ENCODE peak calls at places on chromosome 11, in ten cellular contexts. P is sigmoid colon, U is spleen, Y is stomach, S is K562, O is IMR-90, F is HepG2, Q is tibial nerve, B is A549, H is adrenal gland. I is an unnamed sample. For H3K4me1, the result is how much of the 10 kb centered on the place peaks cover.

GRCh38 chr11:10405858-10406592 is 49.0 kb upstream of the AMPD3 start:
- DNase-seq in P (peak), U (no peak), S (peak), B (peak), O (peak), H (peak), Y (peak), Q (no peak), F (peak), I (peak)

GRCh38 chr11:117839936-117840813 is 15.6 kb upstream of the FXYD2 start:
- DNase-seq in F (no peak), H (peak), S (no peak), U (no peak), P (peak), Q (no peak), B (no peak), Y (peak), O (no peak), I (no peak)

GRCh38 chr11:132539590-132540368 is 992.5 kb downstream of the OPCML start:
- DNase-seq in H (no peak), B (no peak), P (no peak), U (no peak), S (no peak), O (no peak), Q (no peak), F (no peak), Y (no peak), I (no peak)

GRCh38 chr11:34565417-34566208 is 52.0 kb upstream of the ELF5 start:
- DNase-seq in Q (no peak), Y (no peak), F (peak), B (peak), P (no peak), S (peak), H (no peak), U (no peak), O (no peak), I (peak)

GRCh38 chr11:105923814-105924213 is 98.2 kb downstream of the MSANTD4 start:
- DNase-seq in P (no peak), S (no peak), U (no peak), O (peak), B (no peak), H (no peak), F (no peak), Q (no peak), Y (no peak), I (peak)

GRCh38 chr11:64438986-64439771 is 80.2 kb downstream of the RPS6KA4 start:
- DNase-seq in H (no peak), F (no peak), P (no peak), S (no peak), Q (no peak), U (peak), B (no peak), Y (no peak), O (no peak), I (no peak)

GRCh38 chr11:125069008-125069407 is 5.9 kb downstream of the SLC37A2 start:
- DNase-seq in B (no peak), O (peak), Y (no peak), S (peak), H (no peak), Q (no peak), P (no peak), F (no peak), U (no peak), I (no peak)

GRCh38 chr11:104772806-104773241 is 125.4 kb downstream of the CASP12 start:
- DNase-seq in B (peak), H (no peak), O (peak), Y (no peak), U (no peak), Q (no peak), F (no peak), S (no peak), P (no peak), I (peak)

GRCh38 chr11:125423247-125423849 is 72.7 kb downstream of the FEZ1 start:
- DNase-seq in O (no peak), H (no peak), Y (no peak), B (no peak), S (peak), U (peak), F (peak), P (no peak), Q (no peak), I (no peak)

GRCh38 chr11:110711776-110712642 is at the start of gene ARHGAP20:
- DNase-seq in F (peak), B (peak), O (peak), H (peak), U (peak), Q (peak), S (peak), P (peak), Y (peak), I (peak)

GRCh38 chr11:48096588-48097525 is 116.5 kb downstream of the PTPRJ start:
- DNase-seq in O (peak), H (peak), U (no peak), Q (no peak), Y (no peak), S (no peak), B (no peak), P (no peak), F (peak), I (no peak)

GRCh38 chr11:48093795-48094642 is 113.7 kb downstream of the PTPRJ start:
- DNase-seq in S (no peak), H (peak), P (no peak), F (peak), Y (no peak), B (no peak), U (no peak), O (peak), Q (no peak), I (no peak)

GRCh38 chr11:48094643-48095339 is 114.4 kb downstream of the PTPRJ start:
- DNase-seq in Y (no peak), P (no peak), B (no peak), U (no peak), H (no peak), O (no peak), S (no peak), Q (no peak), F (no peak), I (no peak)

GRCh38 chr11:48098024-48098423 is 117.7 kb downstream of the PTPRJ start:
- DNase-seq in B (no peak), H (peak), P (no peak), S (no peak), O (no peak), Q (no peak), Y (no peak), F (no peak), U (no peak), I (no peak)

DNA sequence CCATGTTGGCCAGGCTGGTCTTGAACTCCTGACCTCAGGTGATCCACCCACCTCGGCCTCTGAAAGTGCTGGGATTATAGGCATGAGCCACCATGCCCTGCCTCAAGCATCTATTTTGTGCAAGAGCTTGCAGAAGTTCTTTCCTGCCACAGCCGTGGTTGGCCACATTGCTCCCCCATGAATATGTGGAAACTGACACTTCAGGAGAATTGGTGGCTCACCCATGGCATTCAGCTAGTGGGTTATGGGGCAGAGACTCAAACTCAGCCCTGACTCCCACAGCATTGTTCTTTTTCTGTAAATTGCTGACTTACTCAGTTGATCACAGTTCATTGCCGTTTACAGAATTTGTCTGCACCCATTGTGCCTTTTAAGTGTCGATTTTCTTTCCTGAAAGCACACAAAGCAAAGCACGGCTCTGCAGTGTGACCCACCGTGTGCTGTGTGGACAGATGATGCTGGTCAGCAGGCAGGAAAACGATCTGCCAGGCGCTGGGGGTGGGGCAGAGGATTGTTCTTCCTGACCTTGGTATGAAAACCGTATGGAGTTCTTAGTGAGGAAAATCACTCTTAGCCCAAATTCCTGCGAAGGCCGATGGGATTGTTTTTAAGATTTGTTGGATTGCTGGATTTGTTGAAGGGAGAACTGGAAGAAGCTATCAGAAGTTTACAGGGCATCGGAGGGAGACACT is 115.6 kb downstream of the PTPRJ start:
- DNase-seq in P (no peak), H (peak), Q (no peak), Y (no peak), O (no peak), F (no peak), S (no peak), U (no peak), B (no peak), I (no peak)
- H3K4me1 ChIP-seq in P (under half), H (under half), Q (under half), Y (half or more), O (under half), F (half or more), S (under half), U (half or more), B (half or more), I (under half)

DNA sequence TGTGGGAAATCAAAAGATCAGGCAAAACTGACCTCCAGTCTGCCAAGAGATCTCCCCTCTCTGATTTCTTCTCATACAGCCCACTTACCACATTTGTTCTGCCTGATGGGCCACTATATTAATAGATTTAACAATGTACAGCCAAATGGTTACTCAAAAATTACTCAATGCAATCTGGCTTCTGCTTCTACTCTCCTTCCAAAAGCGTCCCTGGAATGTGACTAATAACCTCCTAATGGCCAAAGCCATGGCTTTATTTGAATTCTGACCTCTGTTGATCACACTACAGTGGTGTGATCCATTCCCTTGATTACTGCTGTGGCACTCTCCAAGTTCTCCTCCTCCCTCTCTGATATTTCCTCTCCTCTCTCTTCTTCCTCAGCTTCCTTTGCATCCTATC is 86.2 kb downstream of the MPPED2 start:
- DNase-seq in S (no peak), Y (no peak), Q (no peak), P (no peak), F (no peak), O (no peak), U (no peak), B (no peak), H (no peak), I (no peak)
- TF ChIP-seq POLR2A in S (no peak), Y (no peak), Q (no peak), P (no peak), F (no peak), O (no peak), U (no peak), B (no peak), H (no peak), I (no peak)

GRCh38 chr11:23789200-23789853 is 707.5 kb upstream of the LUZP2 start:
- DNase-seq in Y (peak), B (no peak), Q (no peak), P (no peak), O (no peak), S (no peak), H (no peak), U (no peak), F (no peak), I (no peak)
- H3K4me1 ChIP-seq in Y (under half), B (under half), Q (under half), P (under half), O (under half), S (under half), H (under half), U (under half), F (under half), I (under half)

GRCh38 chr11:45374632-45375031 is 88.5 kb upstream of the SYT13 start:
- DNase-seq in Q (no peak), P (no peak), U (no peak), F (no peak), H (no peak), B (no peak), Y (no peak), O (no peak), S (no peak), I (peak)
- TF ChIP-seq POLR2A in Q (no peak), P (no peak), U (no peak), F (no peak), H (no peak), B (no peak), Y (no peak), O (no peak), S (no peak), I (no peak)

GRCh38 chr11:134223836-134224709 is at the start of the genes NCAPD3 and VPS26B:
- DNase-seq in F (peak), U (peak), B (peak), P (peak), Q (peak), Y (peak), H (peak), S (peak), O (peak), I (peak)

GRCh38 chr11:134228625-134229024 is 4.2 kb downstream of the VPS26B start:
- DNase-seq in F (no peak), Y (no peak), H (no peak), P (no peak), B (no peak), S (no peak), Q (no peak), U (no peak), O (no peak), I (no peak)

GRCh38 chr11:134223066-134223465 is 701 bp downstream of the NCAPD3 start:
- DNase-seq in P (no peak), Y (no peak), S (no peak), H (no peak), Q (no peak), B (peak), F (no peak), U (peak), O (no peak), I (peak)

GRCh38 chr11:134226806-134227325 is 2.4 kb downstream of the VPS26B start:
- DNase-seq in Q (no peak), H (no peak), U (no peak), Y (no peak), B (no peak), F (no peak), O (peak), S (no peak), P (no peak), I (peak)

DNA sequence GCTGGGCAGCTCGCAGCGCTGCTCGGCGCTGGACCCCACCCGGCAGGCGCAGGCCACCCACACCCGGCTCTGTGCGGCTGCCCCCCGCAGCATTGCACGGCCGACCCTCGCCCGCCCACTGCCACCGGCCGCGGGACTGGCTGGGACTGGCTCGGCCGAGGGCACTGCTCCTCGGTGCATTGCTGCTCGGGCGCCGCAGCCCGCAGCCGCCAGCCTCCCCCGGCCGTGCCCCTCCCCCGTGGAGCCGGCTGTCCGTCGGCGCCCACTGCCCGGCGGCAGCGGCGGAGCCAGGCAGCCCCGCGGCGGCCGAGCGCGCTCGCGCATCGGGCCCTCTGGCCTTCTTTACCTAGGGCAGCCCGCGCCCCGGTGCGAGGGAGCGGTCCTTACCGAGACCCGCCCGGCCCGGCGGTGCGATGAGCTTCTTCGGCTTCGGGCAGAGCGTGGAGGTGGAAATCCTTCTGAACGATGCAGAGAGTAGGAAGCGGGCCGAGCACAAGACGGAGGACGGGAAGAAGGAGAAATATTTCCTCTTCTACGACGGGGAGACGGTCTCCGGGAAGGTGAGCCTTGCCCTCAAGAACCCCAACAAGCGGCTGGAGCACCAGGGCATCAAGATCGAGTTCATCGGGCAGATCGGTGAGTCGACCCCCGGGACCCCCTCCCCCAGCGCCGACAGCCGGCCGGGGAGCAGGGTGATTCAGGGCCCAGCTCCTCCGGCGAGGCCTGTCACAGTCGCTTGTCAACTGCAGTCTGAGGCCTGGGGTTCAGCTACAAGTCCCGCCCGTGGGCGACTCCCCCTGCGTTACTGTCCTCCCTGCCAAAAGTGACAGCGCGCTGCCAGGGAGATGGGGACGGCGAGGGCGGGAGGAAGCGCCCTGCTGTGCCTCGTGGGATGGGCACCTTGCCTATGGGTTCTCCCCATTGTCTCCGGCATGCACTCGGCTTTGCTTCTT is 515 bp downstream of the VPS26B start:
- DNase-seq in U (peak), Q (peak), Y (peak), H (peak), F (peak), S (peak), B (peak), O (peak), P (peak), I (peak)
- H3K4me1 ChIP-seq in U (half or more), Q (under half), Y (half or more), H (under half), F (under half), S (under half), B (under half), O (under half), P (under half), I (under half)

GRCh38 chr11:747176-748006 is at the start of gene TALDO1:
- DNase-seq in P (peak), Q (peak), Y (peak), S (peak), F (peak), U (peak), H (peak), O (peak), B (peak), I (peak)
- TF ChIP-seq POLR2A in P (peak), Q (peak), Y (no peak), S (peak), F (peak), U (no peak), H (peak), O (peak), B (peak), I (peak)

DNA sequence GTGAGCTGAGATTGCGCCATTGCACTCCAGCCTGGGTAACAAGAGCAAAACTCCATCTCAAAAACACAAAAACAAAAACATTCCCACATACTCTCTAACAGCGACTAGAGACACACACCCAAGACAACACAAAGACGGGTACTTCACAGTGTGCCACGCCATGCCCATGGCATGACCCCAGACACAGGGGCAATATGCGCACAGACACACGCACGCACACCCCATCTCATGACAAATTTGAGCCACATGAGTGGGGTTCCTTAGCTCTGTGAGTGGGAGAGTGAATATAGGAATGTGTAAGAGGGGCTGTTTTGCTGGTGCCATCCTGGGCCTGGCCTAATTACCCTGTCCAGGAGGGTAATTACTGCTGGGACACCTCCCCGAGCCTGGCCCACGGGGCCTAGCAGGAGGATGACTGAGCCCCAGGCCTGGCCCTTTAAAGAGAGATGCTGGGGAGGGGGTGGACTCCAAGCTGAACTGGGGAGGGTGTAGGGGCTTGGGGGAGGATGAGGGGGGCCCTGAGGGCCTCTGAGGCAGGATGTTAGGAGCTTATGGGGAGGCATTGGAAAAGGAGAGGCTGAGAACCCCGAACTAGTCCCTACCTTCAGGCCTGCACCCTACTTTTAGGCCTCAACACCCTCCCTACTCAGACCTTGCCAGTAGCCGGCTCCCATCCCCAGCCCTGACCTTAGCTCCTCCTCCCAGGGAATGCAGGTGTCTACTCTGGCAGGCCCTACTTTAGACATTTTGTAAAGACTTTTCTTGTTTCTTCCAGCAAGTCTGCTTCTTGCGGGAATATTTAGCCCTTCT is 1.5 kb downstream of the LTBP3 start:
- DNase-seq in Y (no peak), Q (no peak), O (no peak), B (peak), S (no peak), P (peak), F (no peak), H (no peak), U (no peak), I (peak)
- H3K4me1 ChIP-seq in Y (half or more), Q (under half), O (under half), B (half or more), S (half or more), P (half or more), F (half or more), H (under half), U (half or more), I (half or more)

GRCh38 chr11:8192896-8193209 is 24.0 kb upstream of the RIC3 start:
- DNase-seq in Y (no peak), B (no peak), S (no peak), H (no peak), O (no peak), F (no peak), P (no peak), Q (no peak), U (no peak), I (no peak)

GRCh38 chr11:8201524-8202365 is 32.9 kb upstream of the RIC3 start:
- DNase-seq in Q (no peak), H (no peak), O (no peak), F (no peak), P (no peak), U (no peak), B (no peak), S (no peak), Y (no peak), I (no peak)

GRCh38 chr11:8199676-8200075 is 30.9 kb upstream of the RIC3 start:
- DNase-seq in Q (no peak), Y (no peak), P (no peak), S (no peak), F (no peak), H (no peak), O (no peak), B (no peak), U (no peak), I (no peak)

GRCh38 chr11:8192016-8192895 is 23.4 kb upstream of the RIC3 start:
- DNase-seq in H (peak), F (peak), Y (peak), P (no peak), O (peak), B (peak), S (peak), U (peak), Q (no peak), I (peak)

DNA sequence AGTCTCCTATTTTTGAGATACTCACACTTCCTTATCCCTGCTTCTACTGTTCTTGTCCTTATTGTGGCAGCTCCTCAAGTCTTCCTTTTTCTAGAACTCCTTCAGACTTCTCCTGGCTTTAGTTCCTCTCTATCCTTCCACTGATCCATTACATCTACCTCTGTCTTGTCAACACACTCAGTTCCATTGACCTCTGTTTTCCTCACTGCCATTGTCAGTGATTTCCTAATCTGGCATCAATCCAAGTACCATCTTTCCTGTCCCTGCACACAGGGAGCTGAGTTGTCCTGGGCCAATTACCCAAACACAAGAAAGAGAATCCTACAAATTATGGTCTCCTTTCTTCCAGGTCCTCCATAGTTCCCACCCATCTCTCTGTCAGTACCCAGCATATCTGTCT is 27.9 kb upstream of the RIC3 start:
- DNase-seq in U (no peak), S (no peak), P (no peak), H (no peak), O (no peak), Q (no peak), B (no peak), Y (no peak), F (no peak), I (no peak)
- TF ChIP-seq POLR2A in U (no peak), S (no peak), P (no peak), H (no peak), O (no peak), Q (no peak), B (no peak), Y (no peak), F (no peak), I (no peak)

I was measured in endothelial cell of umbilical vein.